ENCODE peak calls at places on chromosome 15, in seven cellular contexts. H, V, Q, X, N, T and P are unnamed samples.

GRCh38 chr15:49627407-49627877 is 6.6 kb downstream of the DTWD1 start:
- DNase-seq in H (no peak), V (no peak), Q (peak), X (no peak), N (no peak), T (no peak), P (no peak)

GRCh38 chr15:31396881-31397560 is 70.4 kb downstream of the KLF13 start:
- DNase-seq in H (peak), V (peak), Q (peak), X (no peak), N (peak), T (no peak), P (no peak)

GRCh38 chr15:39403674-39404117 is 177.2 kb upstream of the THBS1 start:
- DNase-seq in H (no peak), V (peak), Q (peak), X (no peak), N (no peak), T (no peak), P (no peak)

GRCh38 chr15:80780416-80781221 is 1.4 kb downstream of the CEMIP start:
- DNase-seq in H (peak), V (peak), Q (peak), X (no peak), N (peak), T (no peak), P (no peak)

GRCh38 chr15:79811406-79812405 is 85.1 kb downstream of the MTHFS start:
- DNase-seq in H (no peak), V (peak), Q (no peak), X (no peak), N (no peak), T (no peak), P (no peak)

GRCh38 chr15:27222479-27222878 is 251.5 kb downstream of the GABRG3 start:
- DNase-seq in H (no peak), V (no peak), Q (no peak), X (no peak), N (no peak), T (no peak), P (no peak)

GRCh38 chr15:32671339-32672325 is 30.1 kb downstream of the SCG5 start:
- DNase-seq in H (no peak), V (no peak), Q (no peak), X (no peak), N (no peak), T (no peak), P (no peak)

GRCh38 chr15:38688761-38689160 is 124.1 kb upstream of the RASGRP1 start:
- DNase-seq in H (no peak), V (no peak), Q (no peak), X (no peak), N (no peak), T (no peak), P (no peak)

DNA sequence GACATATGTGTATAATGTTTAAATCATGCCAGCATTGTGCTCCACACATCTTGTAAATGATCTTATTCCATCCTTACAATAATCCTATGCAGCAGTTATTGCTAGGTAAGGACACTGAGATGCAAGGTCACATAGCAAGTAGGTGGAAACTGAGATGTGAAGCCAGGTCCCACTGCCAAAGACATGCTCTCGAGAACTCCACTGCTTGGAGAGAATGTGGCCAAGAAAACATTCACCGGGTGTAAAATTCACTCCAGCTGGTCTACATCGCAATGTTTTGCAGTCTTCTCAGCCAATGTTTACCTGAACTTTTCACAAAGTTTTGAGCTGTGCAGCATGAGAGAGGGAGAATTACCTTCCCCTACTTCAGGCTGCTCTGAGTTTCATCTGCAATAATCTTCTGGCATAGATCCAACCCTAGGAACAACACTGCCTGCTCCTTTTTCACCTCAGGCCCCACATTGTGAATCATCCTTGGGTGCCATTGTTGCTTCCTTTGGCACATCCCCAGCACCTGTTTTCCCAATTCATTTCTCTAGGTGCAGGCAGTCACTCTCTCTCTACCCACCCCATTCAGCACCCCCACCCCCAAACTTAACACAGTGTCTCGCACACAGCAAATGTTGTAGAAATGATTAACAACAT is 53.5 kb upstream of the PRTG start:
- DNase-seq in H (no peak), V (no peak), Q (no peak), X (no peak), N (no peak), T (no peak), P (no peak)
- TF ChIP-seq TAF1 in H (no peak), V (no peak), Q (no peak), X (no peak), N (no peak), T (no peak), P (no peak)

GRCh38 chr15:98727115-98728040 is 79.0 kb downstream of the IGF1R start:
- DNase-seq in H (no peak), V (peak), Q (peak), X (no peak), N (peak), T (no peak), P (no peak)
- TF ChIP-seq TAF1 in H (no peak), V (no peak), Q (no peak), X (no peak), N (no peak), T (no peak), P (no peak)

GRCh38 chr15:65796610-65797012 is 4.5 kb upstream of the DENND4A start:
- DNase-seq in H (no peak), V (no peak), Q (no peak), X (no peak), N (no peak), T (no peak), P (no peak)
- TF ChIP-seq TAF1 in H (no peak), V (no peak), Q (no peak), X (no peak), N (no peak), T (no peak), P (no peak)

GRCh38 chr15:68420186-68420684 is 11.7 kb downstream of the ITGA11 start:
- DNase-seq in H (no peak), V (no peak), Q (peak), X (no peak), N (peak), T (no peak), P (no peak)
- TF ChIP-seq TAF1 in H (no peak), V (no peak), Q (no peak), X (no peak), N (no peak), T (no peak), P (no peak)

GRCh38 chr15:85044894-85045293 is 63.2 kb downstream of the PDE8A start:
- DNase-seq in H (no peak), V (no peak), Q (no peak), X (no peak), N (no peak), T (no peak), P (no peak)

GRCh38 chr15:85048430-85048829 is 66.8 kb downstream of the PDE8A start:
- DNase-seq in H (no peak), V (no peak), Q (no peak), X (no peak), N (no peak), T (no peak), P (no peak)

GRCh38 chr15:85049805-85050204 is 68.1 kb downstream of the PDE8A start:
- DNase-seq in H (no peak), V (no peak), Q (no peak), X (no peak), N (no peak), T (no peak), P (no peak)

GRCh38 chr15:85045615-85046014 is 64.0 kb downstream of the PDE8A start:
- DNase-seq in H (no peak), V (peak), Q (no peak), X (no peak), N (no peak), T (no peak), P (no peak)

DNA sequence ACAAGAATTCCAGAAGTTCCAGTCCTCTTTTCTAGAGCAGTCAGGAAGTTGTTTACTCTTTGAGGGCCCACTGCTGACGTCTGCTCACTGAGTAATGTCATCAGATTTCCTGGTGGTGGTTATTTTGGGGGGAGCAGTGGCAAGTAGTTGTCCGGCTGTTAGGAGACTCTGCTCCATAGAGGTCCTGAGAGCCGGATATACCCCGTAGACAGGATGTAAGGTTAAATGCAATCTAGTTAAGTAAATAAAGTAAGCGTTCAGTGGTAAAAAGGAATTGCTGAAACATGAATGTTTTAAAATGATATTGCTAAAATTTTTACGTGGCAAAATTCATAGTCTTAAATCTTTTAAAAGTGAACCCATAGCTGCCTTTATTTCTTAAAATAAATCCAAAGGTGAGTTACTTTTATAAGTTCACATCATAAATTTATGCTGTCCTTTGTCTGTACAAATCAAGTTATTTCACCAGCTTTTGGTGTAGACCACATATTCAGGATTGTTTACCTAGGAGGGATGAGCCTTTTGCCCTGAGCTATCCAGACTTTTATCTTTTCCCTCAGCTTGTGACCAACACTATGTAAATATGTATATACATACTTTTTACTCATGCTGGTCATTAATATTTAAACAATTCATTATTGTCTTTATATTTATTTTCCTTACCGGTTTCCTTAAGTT is 65.8 kb downstream of the PDE8A start:
- DNase-seq in H (no peak), V (no peak), Q (peak), X (no peak), N (no peak), T (no peak), P (no peak)
- TF ChIP-seq TAF1 in H (no peak), V (no peak), Q (no peak), X (no peak), N (no peak), T (no peak), P (no peak)